ENCODE peak calls at places on chromosomes 4 and X, in ten cellular contexts. One of them, this sample, is unnamed.

GRCh38 chr4:159280442-159281172 is 177.7 kb downstream of the RAPGEF2 start:
- DNase-seq in NCI-H1105: no peak
- DNase-seq in dermis blood vessel endothelial cell: no peak
- DNase-seq in activated naive CD4-positive, alpha-beta T cell: no peak
- DNase-seq in activated naive CD8-positive, alpha-beta T cell treated with anti-CD3 and anti-CD28 coated beads for 36 hours: no peak
- DNase-seq in sciatic nerve: no peak
- DNase-seq in Ammon's horn: no peak
- DNase-seq in tibial artery: no peak
- DNase-seq in hypothalamus: no peak
- DNase-seq in stimulated activated CD8-positive, alpha-beta memory T cell treated with anti-CD3 and anti-CD28 coated beads, Interleukin-15, amount 100 ng/mL, for 24 hours: no peak
- DNase-seq in this sample: no peak

GRCh38 chrX:63350551-63350950 is 581 bp downstream of the SPIN4 start:
- DNase-seq in NCI-H1105: peak
- DNase-seq in dermis blood vessel endothelial cell: peak
- DNase-seq in activated naive CD4-positive, alpha-beta T cell: no peak
- DNase-seq in activated naive CD8-positive, alpha-beta T cell treated with anti-CD3 and anti-CD28 coated beads for 36 hours: peak
- DNase-seq in sciatic nerve: no peak
- DNase-seq in Ammon's horn: peak
- DNase-seq in tibial artery: no peak
- DNase-seq in hypothalamus: no peak
- DNase-seq in stimulated activated CD8-positive, alpha-beta memory T cell treated with anti-CD3 and anti-CD28 coated beads, Interleukin-15, amount 100 ng/mL, for 24 hours: no peak
- DNase-seq in this sample: peak

GRCh38 chrX:10939384-10939783 is 171.7 kb upstream of the HCCS start:
- DNase-seq in NCI-H1105: no peak
- DNase-seq in dermis blood vessel endothelial cell: no peak
- DNase-seq in activated naive CD4-positive, alpha-beta T cell: no peak
- DNase-seq in activated naive CD8-positive, alpha-beta T cell treated with anti-CD3 and anti-CD28 coated beads for 36 hours: no peak
- DNase-seq in sciatic nerve: no peak
- DNase-seq in Ammon's horn: no peak
- DNase-seq in tibial artery: no peak
- DNase-seq in hypothalamus: no peak
- DNase-seq in stimulated activated CD8-positive, alpha-beta memory T cell treated with anti-CD3 and anti-CD28 coated beads, Interleukin-15, amount 100 ng/mL, for 24 hours: no peak
- DNase-seq in this sample: no peak

GRCh38 chr4:566035-566434 is 10.1 kb downstream of the TMEM271 start:
- DNase-seq in NCI-H1105: no peak
- DNase-seq in dermis blood vessel endothelial cell: no peak
- DNase-seq in activated naive CD4-positive, alpha-beta T cell: no peak
- DNase-seq in activated naive CD8-positive, alpha-beta T cell treated with anti-CD3 and anti-CD28 coated beads for 36 hours: no peak
- DNase-seq in sciatic nerve: no peak
- DNase-seq in Ammon's horn: no peak
- DNase-seq in tibial artery: no peak
- DNase-seq in hypothalamus: no peak
- DNase-seq in stimulated activated CD8-positive, alpha-beta memory T cell treated with anti-CD3 and anti-CD28 coated beads, Interleukin-15, amount 100 ng/mL, for 24 hours: no peak
- DNase-seq in this sample: no peak

GRCh38 chr4:76811604-76812412 is 86.1 kb downstream of the SOWAHB start:
- DNase-seq in NCI-H1105: no peak
- DNase-seq in dermis blood vessel endothelial cell: peak
- DNase-seq in activated naive CD4-positive, alpha-beta T cell: no peak
- DNase-seq in activated naive CD8-positive, alpha-beta T cell treated with anti-CD3 and anti-CD28 coated beads for 36 hours: no peak
- DNase-seq in sciatic nerve: no peak
- DNase-seq in Ammon's horn: no peak
- DNase-seq in tibial artery: no peak
- DNase-seq in hypothalamus: no peak
- DNase-seq in stimulated activated CD8-positive, alpha-beta memory T cell treated with anti-CD3 and anti-CD28 coated beads, Interleukin-15, amount 100 ng/mL, for 24 hours: no peak
- DNase-seq in this sample: no peak

GRCh38 chrX:119945481-119945880 is 1.9 kb upstream of the NKAP start:
- DNase-seq in NCI-H1105: no peak
- DNase-seq in dermis blood vessel endothelial cell: no peak
- DNase-seq in activated naive CD4-positive, alpha-beta T cell: no peak
- DNase-seq in activated naive CD8-positive, alpha-beta T cell treated with anti-CD3 and anti-CD28 coated beads for 36 hours: no peak
- DNase-seq in sciatic nerve: no peak
- DNase-seq in Ammon's horn: no peak
- DNase-seq in tibial artery: no peak
- DNase-seq in hypothalamus: no peak
- DNase-seq in stimulated activated CD8-positive, alpha-beta memory T cell treated with anti-CD3 and anti-CD28 coated beads, Interleukin-15, amount 100 ng/mL, for 24 hours: no peak
- DNase-seq in this sample: no peak

GRCh38 chr4:82493721-82494425 is 63.5 kb downstream of the ENOPH1 start:
- DNase-seq in NCI-H1105: no peak
- DNase-seq in dermis blood vessel endothelial cell: no peak
- DNase-seq in activated naive CD4-positive, alpha-beta T cell: no peak
- DNase-seq in activated naive CD8-positive, alpha-beta T cell treated with anti-CD3 and anti-CD28 coated beads for 36 hours: no peak
- DNase-seq in sciatic nerve: no peak
- DNase-seq in Ammon's horn: no peak
- DNase-seq in tibial artery: no peak
- DNase-seq in hypothalamus: no peak
- DNase-seq in stimulated activated CD8-positive, alpha-beta memory T cell treated with anti-CD3 and anti-CD28 coated beads, Interleukin-15, amount 100 ng/mL, for 24 hours: no peak
- DNase-seq in this sample: no peak

GRCh38 chrX:28997716-28998115 is 410.5 kb downstream of the IL1RAPL1 start:
- DNase-seq in NCI-H1105: no peak
- DNase-seq in dermis blood vessel endothelial cell: no peak
- DNase-seq in activated naive CD4-positive, alpha-beta T cell: no peak
- DNase-seq in activated naive CD8-positive, alpha-beta T cell treated with anti-CD3 and anti-CD28 coated beads for 36 hours: no peak
- DNase-seq in sciatic nerve: no peak
- DNase-seq in Ammon's horn: no peak
- DNase-seq in tibial artery: no peak
- DNase-seq in hypothalamus: no peak
- DNase-seq in stimulated activated CD8-positive, alpha-beta memory T cell treated with anti-CD3 and anti-CD28 coated beads, Interleukin-15, amount 100 ng/mL, for 24 hours: no peak
- DNase-seq in this sample: no peak

GRCh38 chr4:6695660-6696581 is 2.2 kb downstream of the S100P start:
- DNase-seq in NCI-H1105: no peak
- DNase-seq in dermis blood vessel endothelial cell: peak
- DNase-seq in activated naive CD4-positive, alpha-beta T cell: peak
- DNase-seq in activated naive CD8-positive, alpha-beta T cell treated with anti-CD3 and anti-CD28 coated beads for 36 hours: no peak
- DNase-seq in sciatic nerve: no peak
- DNase-seq in Ammon's horn: no peak
- DNase-seq in tibial artery: no peak
- DNase-seq in hypothalamus: no peak
- DNase-seq in stimulated activated CD8-positive, alpha-beta memory T cell treated with anti-CD3 and anti-CD28 coated beads, Interleukin-15, amount 100 ng/mL, for 24 hours: no peak
- DNase-seq in this sample: no peak

GRCh38 chrX:64205441-64205734 is at the start of gene AMER1:
- DNase-seq in NCI-H1105: no peak
- DNase-seq in dermis blood vessel endothelial cell: no peak
- DNase-seq in activated naive CD4-positive, alpha-beta T cell: peak
- DNase-seq in activated naive CD8-positive, alpha-beta T cell treated with anti-CD3 and anti-CD28 coated beads for 36 hours: no peak
- DNase-seq in sciatic nerve: no peak
- DNase-seq in Ammon's horn: no peak
- DNase-seq in tibial artery: no peak
- DNase-seq in hypothalamus: no peak
- DNase-seq in stimulated activated CD8-positive, alpha-beta memory T cell treated with anti-CD3 and anti-CD28 coated beads, Interleukin-15, amount 100 ng/mL, for 24 hours: no peak
- DNase-seq in this sample: no peak

GRCh38 chr4:133320576-133321170 is 171.6 kb downstream of the PCDH10 start:
- DNase-seq in NCI-H1105: no peak
- DNase-seq in dermis blood vessel endothelial cell: peak
- DNase-seq in activated naive CD4-positive, alpha-beta T cell: no peak
- DNase-seq in activated naive CD8-positive, alpha-beta T cell treated with anti-CD3 and anti-CD28 coated beads for 36 hours: no peak
- DNase-seq in sciatic nerve: no peak
- DNase-seq in Ammon's horn: peak
- DNase-seq in tibial artery: no peak
- DNase-seq in hypothalamus: no peak
- DNase-seq in stimulated activated CD8-positive, alpha-beta memory T cell treated with anti-CD3 and anti-CD28 coated beads, Interleukin-15, amount 100 ng/mL, for 24 hours: no peak
- DNase-seq in this sample: no peak

GRCh38 chrX:153925739-153926593 is at the start of gene ARHGAP4:
- DNase-seq in NCI-H1105: peak
- DNase-seq in dermis blood vessel endothelial cell: peak
- DNase-seq in activated naive CD4-positive, alpha-beta T cell: peak
- DNase-seq in activated naive CD8-positive, alpha-beta T cell treated with anti-CD3 and anti-CD28 coated beads for 36 hours: peak
- DNase-seq in sciatic nerve: no peak
- DNase-seq in Ammon's horn: no peak
- DNase-seq in tibial artery: no peak
- DNase-seq in hypothalamus: no peak
- DNase-seq in stimulated activated CD8-positive, alpha-beta memory T cell treated with anti-CD3 and anti-CD28 coated beads, Interleukin-15, amount 100 ng/mL, for 24 hours: no peak
- DNase-seq in this sample: no peak

GRCh38 chr4:173506780-173507211 is 23.2 kb downstream of the HAND2 start:
- DNase-seq in NCI-H1105: no peak
- DNase-seq in dermis blood vessel endothelial cell: no peak
- DNase-seq in activated naive CD4-positive, alpha-beta T cell: no peak
- DNase-seq in activated naive CD8-positive, alpha-beta T cell treated with anti-CD3 and anti-CD28 coated beads for 36 hours: no peak
- DNase-seq in sciatic nerve: no peak
- DNase-seq in Ammon's horn: no peak
- DNase-seq in tibial artery: no peak
- DNase-seq in hypothalamus: no peak
- DNase-seq in stimulated activated CD8-positive, alpha-beta memory T cell treated with anti-CD3 and anti-CD28 coated beads, Interleukin-15, amount 100 ng/mL, for 24 hours: no peak
- DNase-seq in this sample: no peak

GRCh38 chr4:154559141-154559841 is 3.5 kb upstream of the FGB start:
- DNase-seq in NCI-H1105: peak
- DNase-seq in dermis blood vessel endothelial cell: peak
- DNase-seq in activated naive CD4-positive, alpha-beta T cell: no peak
- DNase-seq in activated naive CD8-positive, alpha-beta T cell treated with anti-CD3 and anti-CD28 coated beads for 36 hours: no peak
- DNase-seq in sciatic nerve: no peak
- DNase-seq in Ammon's horn: peak
- DNase-seq in tibial artery: no peak
- DNase-seq in hypothalamus: no peak
- DNase-seq in stimulated activated CD8-positive, alpha-beta memory T cell treated with anti-CD3 and anti-CD28 coated beads, Interleukin-15, amount 100 ng/mL, for 24 hours: no peak
- DNase-seq in this sample: no peak

GRCh38 chr4:82517043-82517442 is 44.7 kb downstream of the TMEM150C start:
- DNase-seq in NCI-H1105: no peak
- DNase-seq in dermis blood vessel endothelial cell: peak
- DNase-seq in activated naive CD4-positive, alpha-beta T cell: no peak
- DNase-seq in activated naive CD8-positive, alpha-beta T cell treated with anti-CD3 and anti-CD28 coated beads for 36 hours: no peak
- DNase-seq in sciatic nerve: no peak
- DNase-seq in Ammon's horn: no peak
- DNase-seq in tibial artery: no peak
- DNase-seq in hypothalamus: no peak
- DNase-seq in stimulated activated CD8-positive, alpha-beta memory T cell treated with anti-CD3 and anti-CD28 coated beads, Interleukin-15, amount 100 ng/mL, for 24 hours: no peak
- DNase-seq in this sample: no peak

GRCh38 chr4:151524610-151525009 is 115.6 kb downstream of the FHIP1A start:
- DNase-seq in NCI-H1105: no peak
- DNase-seq in dermis blood vessel endothelial cell: no peak
- DNase-seq in activated naive CD4-positive, alpha-beta T cell: no peak
- DNase-seq in activated naive CD8-positive, alpha-beta T cell treated with anti-CD3 and anti-CD28 coated beads for 36 hours: no peak
- DNase-seq in sciatic nerve: no peak
- DNase-seq in Ammon's horn: no peak
- DNase-seq in tibial artery: no peak
- DNase-seq in hypothalamus: no peak
- DNase-seq in stimulated activated CD8-positive, alpha-beta memory T cell treated with anti-CD3 and anti-CD28 coated beads, Interleukin-15, amount 100 ng/mL, for 24 hours: no peak
- DNase-seq in this sample: no peak

GRCh38 chr4:17771284-17771908 is 10.0 kb downstream of the FAM184B start:
- DNase-seq in NCI-H1105: no peak
- DNase-seq in dermis blood vessel endothelial cell: no peak
- DNase-seq in activated naive CD4-positive, alpha-beta T cell: no peak
- DNase-seq in activated naive CD8-positive, alpha-beta T cell treated with anti-CD3 and anti-CD28 coated beads for 36 hours: no peak
- DNase-seq in sciatic nerve: no peak
- DNase-seq in Ammon's horn: no peak
- DNase-seq in tibial artery: no peak
- DNase-seq in hypothalamus: no peak
- DNase-seq in stimulated activated CD8-positive, alpha-beta memory T cell treated with anti-CD3 and anti-CD28 coated beads, Interleukin-15, amount 100 ng/mL, for 24 hours: no peak
- DNase-seq in this sample: no peak

GRCh38 chrX:42948723-42949122 is 170.8 kb upstream of the PPP1R2C start:
- DNase-seq in NCI-H1105: no peak
- DNase-seq in dermis blood vessel endothelial cell: no peak
- DNase-seq in activated naive CD4-positive, alpha-beta T cell: no peak
- DNase-seq in activated naive CD8-positive, alpha-beta T cell treated with anti-CD3 and anti-CD28 coated beads for 36 hours: peak
- DNase-seq in sciatic nerve: no peak
- DNase-seq in Ammon's horn: no peak
- DNase-seq in tibial artery: no peak
- DNase-seq in hypothalamus: no peak
- DNase-seq in stimulated activated CD8-positive, alpha-beta memory T cell treated with anti-CD3 and anti-CD28 coated beads, Interleukin-15, amount 100 ng/mL, for 24 hours: no peak
- DNase-seq in this sample: no peak

GRCh38 chrX:115622534-115622933 is 61.6 kb downstream of the PLS3 start:
- DNase-seq in NCI-H1105: no peak
- DNase-seq in dermis blood vessel endothelial cell: no peak
- DNase-seq in activated naive CD4-positive, alpha-beta T cell: no peak
- DNase-seq in activated naive CD8-positive, alpha-beta T cell treated with anti-CD3 and anti-CD28 coated beads for 36 hours: no peak
- DNase-seq in sciatic nerve: no peak
- DNase-seq in Ammon's horn: no peak
- DNase-seq in tibial artery: no peak
- DNase-seq in hypothalamus: no peak
- DNase-seq in stimulated activated CD8-positive, alpha-beta memory T cell treated with anti-CD3 and anti-CD28 coated beads, Interleukin-15, amount 100 ng/mL, for 24 hours: no peak
- DNase-seq in this sample: no peak

GRCh38 chr4:26583538-26583864 is 383 bp upstream of the TBC1D19 start:
- DNase-seq in NCI-H1105: no peak
- DNase-seq in dermis blood vessel endothelial cell: no peak
- DNase-seq in activated naive CD4-positive, alpha-beta T cell: no peak
- DNase-seq in activated naive CD8-positive, alpha-beta T cell treated with anti-CD3 and anti-CD28 coated beads for 36 hours: no peak
- DNase-seq in sciatic nerve: no peak
- DNase-seq in Ammon's horn: no peak
- DNase-seq in tibial artery: no peak
- DNase-seq in hypothalamus: no peak
- DNase-seq in stimulated activated CD8-positive, alpha-beta memory T cell treated with anti-CD3 and anti-CD28 coated beads, Interleukin-15, amount 100 ng/mL, for 24 hours: no peak
- DNase-seq in this sample: no peak

GRCh38 chrX:137568741-137569469 is 3.0 kb downstream of the ZIC3 start:
- DNase-seq in NCI-H1105: peak
- DNase-seq in dermis blood vessel endothelial cell: no peak
- DNase-seq in activated naive CD4-positive, alpha-beta T cell: no peak
- DNase-seq in activated naive CD8-positive, alpha-beta T cell treated with anti-CD3 and anti-CD28 coated beads for 36 hours: no peak
- DNase-seq in sciatic nerve: no peak
- DNase-seq in Ammon's horn: no peak
- DNase-seq in tibial artery: no peak
- DNase-seq in hypothalamus: no peak
- DNase-seq in stimulated activated CD8-positive, alpha-beta memory T cell treated with anti-CD3 and anti-CD28 coated beads, Interleukin-15, amount 100 ng/mL, for 24 hours: no peak
- DNase-seq in this sample: no peak

GRCh38 chrX:20116575-20117240 is at the start of gene MAP7D2:
- DNase-seq in NCI-H1105: no peak
- DNase-seq in dermis blood vessel endothelial cell: no peak
- DNase-seq in activated naive CD4-positive, alpha-beta T cell: no peak
- DNase-seq in activated naive CD8-positive, alpha-beta T cell treated with anti-CD3 and anti-CD28 coated beads for 36 hours: peak
- DNase-seq in sciatic nerve: no peak
- DNase-seq in Ammon's horn: peak
- DNase-seq in tibial artery: no peak
- DNase-seq in hypothalamus: no peak
- DNase-seq in stimulated activated CD8-positive, alpha-beta memory T cell treated with anti-CD3 and anti-CD28 coated beads, Interleukin-15, amount 100 ng/mL, for 24 hours: no peak
- DNase-seq in this sample: peak

GRCh38 chr4:187993827-187994226 is 1.7 kb upstream of the ZFP42 start:
- DNase-seq in NCI-H1105: no peak
- DNase-seq in dermis blood vessel endothelial cell: no peak
- DNase-seq in activated naive CD4-positive, alpha-beta T cell: no peak
- DNase-seq in activated naive CD8-positive, alpha-beta T cell treated with anti-CD3 and anti-CD28 coated beads for 36 hours: no peak
- DNase-seq in sciatic nerve: no peak
- DNase-seq in Ammon's horn: no peak
- DNase-seq in tibial artery: no peak
- DNase-seq in hypothalamus: no peak
- DNase-seq in stimulated activated CD8-positive, alpha-beta memory T cell treated with anti-CD3 and anti-CD28 coated beads, Interleukin-15, amount 100 ng/mL, for 24 hours: no peak
- DNase-seq in this sample: no peak

GRCh38 chr4:87720094-87720691 is 70.1 kb downstream of the DMP1 start:
- DNase-seq in NCI-H1105: no peak
- DNase-seq in dermis blood vessel endothelial cell: no peak
- DNase-seq in activated naive CD4-positive, alpha-beta T cell: no peak
- DNase-seq in activated naive CD8-positive, alpha-beta T cell treated with anti-CD3 and anti-CD28 coated beads for 36 hours: no peak
- DNase-seq in sciatic nerve: no peak
- DNase-seq in Ammon's horn: no peak
- DNase-seq in tibial artery: no peak
- DNase-seq in hypothalamus: no peak
- DNase-seq in stimulated activated CD8-positive, alpha-beta memory T cell treated with anti-CD3 and anti-CD28 coated beads, Interleukin-15, amount 100 ng/mL, for 24 hours: no peak
- DNase-seq in this sample: no peak

GRCh38 chr4:124940387-124940786 is 227.9 kb upstream of the ANKRD50 start:
- DNase-seq in NCI-H1105: no peak
- DNase-seq in dermis blood vessel endothelial cell: peak
- DNase-seq in activated naive CD4-positive, alpha-beta T cell: no peak
- DNase-seq in activated naive CD8-positive, alpha-beta T cell treated with anti-CD3 and anti-CD28 coated beads for 36 hours: no peak
- DNase-seq in sciatic nerve: no peak
- DNase-seq in Ammon's horn: no peak
- DNase-seq in tibial artery: no peak
- DNase-seq in hypothalamus: no peak
- DNase-seq in stimulated activated CD8-positive, alpha-beta memory T cell treated with anti-CD3 and anti-CD28 coated beads, Interleukin-15, amount 100 ng/mL, for 24 hours: no peak
- DNase-seq in this sample: no peak

GRCh38 chrX:8179653-8180052 is 8.6 kb upstream of the VCX2 start:
- DNase-seq in NCI-H1105: peak
- DNase-seq in dermis blood vessel endothelial cell: no peak
- DNase-seq in activated naive CD4-positive, alpha-beta T cell: no peak
- DNase-seq in activated naive CD8-positive, alpha-beta T cell treated with anti-CD3 and anti-CD28 coated beads for 36 hours: no peak
- DNase-seq in sciatic nerve: no peak
- DNase-seq in Ammon's horn: peak
- DNase-seq in tibial artery: no peak
- DNase-seq in hypothalamus: no peak
- DNase-seq in stimulated activated CD8-positive, alpha-beta memory T cell treated with anti-CD3 and anti-CD28 coated beads, Interleukin-15, amount 100 ng/mL, for 24 hours: no peak
- DNase-seq in this sample: no peak

GRCh38 chr4:76489799-76490176 is 54.8 kb downstream of the SHROOM3 start:
- DNase-seq in NCI-H1105: no peak
- DNase-seq in dermis blood vessel endothelial cell: no peak
- DNase-seq in activated naive CD4-positive, alpha-beta T cell: no peak
- DNase-seq in activated naive CD8-positive, alpha-beta T cell treated with anti-CD3 and anti-CD28 coated beads for 36 hours: no peak
- DNase-seq in sciatic nerve: no peak
- DNase-seq in Ammon's horn: no peak
- DNase-seq in tibial artery: no peak
- DNase-seq in hypothalamus: no peak
- DNase-seq in stimulated activated CD8-positive, alpha-beta memory T cell treated with anti-CD3 and anti-CD28 coated beads, Interleukin-15, amount 100 ng/mL, for 24 hours: no peak
- DNase-seq in this sample: no peak

GRCh38 chr4:12458621-12459020 is 1025.5 kb downstream of the RAB28 start:
- DNase-seq in NCI-H1105: no peak
- DNase-seq in dermis blood vessel endothelial cell: no peak
- DNase-seq in activated naive CD4-positive, alpha-beta T cell: no peak
- DNase-seq in activated naive CD8-positive, alpha-beta T cell treated with anti-CD3 and anti-CD28 coated beads for 36 hours: no peak
- DNase-seq in sciatic nerve: no peak
- DNase-seq in Ammon's horn: no peak
- DNase-seq in tibial artery: no peak
- DNase-seq in hypothalamus: no peak
- DNase-seq in stimulated activated CD8-positive, alpha-beta memory T cell treated with anti-CD3 and anti-CD28 coated beads, Interleukin-15, amount 100 ng/mL, for 24 hours: no peak
- DNase-seq in this sample: no peak